ENCODE peak calls at places on chromosomes 12 and 14, in nine cellular contexts. F, W, M, R, Y, J, E, H and K are unnamed samples.

GRCh38 chr12:107386569-107386968 is 293.2 kb upstream of the CRY1 start:
- DNase-seq in F (no peak), W (no peak), M (no peak), R (no peak), Y (no peak), J (no peak), E (no peak), H (no peak), K (no peak)

GRCh38 chr12:53193040-53193439 is 12.3 kb upstream of the CSAD start:
- DNase-seq in F (no peak), W (no peak), M (no peak), R (no peak), Y (no peak), J (no peak), E (no peak), H (no peak), K (no peak)

GRCh38 chr14:89241934-89242670 is 174.9 kb downstream of the FOXN3 start:
- DNase-seq in F (peak), W (no peak), M (no peak), R (no peak), Y (no peak), J (no peak), E (no peak), H (no peak), K (no peak)

GRCh38 chr14:68703093-68703492 is 89.8 kb downstream of the ZFP36L1 start:
- DNase-seq in F (no peak), W (peak), M (no peak), R (no peak), Y (no peak), J (peak), E (peak), H (no peak), K (no peak)

GRCh38 chr14:21104448-21105060 is 3.7 kb downstream of the TMEM253 start:
- DNase-seq in F (peak), W (peak), M (peak), R (peak), Y (peak), J (peak), E (peak), H (peak), K (peak)

GRCh38 chr12:108911915-108912314 is 32.0 kb downstream of the DAO start:
- DNase-seq in F (no peak), W (no peak), M (no peak), R (no peak), Y (peak), J (no peak), E (no peak), H (no peak), K (no peak)

GRCh38 chr12:11829764-11830194 is 180.3 kb downstream of the ETV6 start:
- DNase-seq in F (no peak), W (no peak), M (no peak), R (no peak), Y (no peak), J (no peak), E (no peak), H (no peak), K (no peak)

GRCh38 chr14:49306152-49306751 is 279.9 kb downstream of the RPS29 start:
- DNase-seq in F (peak), W (peak), M (peak), R (no peak), Y (no peak), J (peak), E (peak), H (peak), K (no peak)

GRCh38 chr12:15757553-15758255 is 31.5 kb downstream of the EPS8 start:
- DNase-seq in F (no peak), W (peak), M (no peak), R (no peak), Y (no peak), J (peak), E (peak), H (peak), K (no peak)

GRCh38 chr14:90558983-90559590 is 162.3 kb downstream of the CALM1 start:
- DNase-seq in F (no peak), W (no peak), M (no peak), R (no peak), Y (no peak), J (no peak), E (no peak), H (no peak), K (no peak)

GRCh38 chr12:23337213-23337612 is 612.3 kb downstream of the SOX5 start:
- DNase-seq in F (no peak), W (no peak), M (no peak), R (no peak), Y (no peak), J (no peak), E (no peak), H (no peak), K (no peak)

GRCh38 chr14:75141062-75141461 is 14.2 kb upstream of the NEK9 start:
- DNase-seq in F (no peak), W (no peak), M (no peak), R (no peak), Y (no peak), J (no peak), E (no peak), H (no peak), K (no peak)

GRCh38 chr12:107736914-107737313 is 24.0 kb downstream of the PRDM4 start:
- DNase-seq in F (no peak), W (no peak), M (no peak), R (no peak), Y (no peak), J (no peak), E (no peak), H (peak), K (no peak)

GRCh38 chr12:14845350-14845750 is 2.0 kb upstream of the ART4 start:
- DNase-seq in F (peak), W (peak), M (peak), R (no peak), Y (peak), J (peak), E (peak), H (peak), K (peak)

GRCh38 chr12:107352347-107353081 is 259.2 kb upstream of the CRY1 start:
- DNase-seq in F (no peak), W (peak), M (no peak), R (no peak), Y (no peak), J (no peak), E (no peak), H (peak), K (no peak)

GRCh38 chr14:64109821-64110554 is 184.2 kb downstream of the ESR2 start:
- DNase-seq in F (no peak), W (peak), M (no peak), R (no peak), Y (no peak), J (peak), E (peak), H (no peak), K (no peak)

GRCh38 chr12:14111230-14111865 is 129.9 kb upstream of the GRIN2B start:
- DNase-seq in F (peak), W (peak), M (peak), R (no peak), Y (no peak), J (no peak), E (peak), H (peak), K (no peak)

GRCh38 chr12:116642101-116642500 is 82.9 kb downstream of the MAP1LC3B2 start:
- DNase-seq in F (no peak), W (no peak), M (no peak), R (no peak), Y (no peak), J (no peak), E (no peak), H (no peak), K (no peak)

GRCh38 chr14:100739306-100739705 is 12.6 kb downstream of the DLK1 start:
- DNase-seq in F (no peak), W (peak), M (no peak), R (no peak), Y (no peak), J (no peak), E (no peak), H (no peak), K (no peak)

GRCh38 chr12:41635731-41636130 is 447.6 kb downstream of the PDZRN4 start:
- DNase-seq in F (no peak), W (no peak), M (no peak), R (no peak), Y (no peak), J (no peak), E (no peak), H (no peak), K (no peak)

GRCh38 chr14:24443053-24443683 is 592 bp upstream of the SDR39U1 start:
- DNase-seq in F (no peak), W (no peak), M (no peak), R (no peak), Y (no peak), J (no peak), E (no peak), H (no peak), K (no peak)

GRCh38 chr12:27779837-27780611 is at the start of the genes KLHL42 and MANSC4:
- DNase-seq in F (peak), W (peak), M (peak), R (peak), Y (peak), J (peak), E (peak), H (peak), K (peak)